ENCODE peak calls at places on chromosomes 7 and 10, in seven cellular contexts. V, X, B, G, A, W and F are unnamed samples.

GRCh38 chr7:52838981-52839411 is 196.4 kb upstream of the POM121L12 start:
- DNase-seq in X (no peak), V (no peak), G (no peak), W (no peak), B (no peak), A (no peak), F (no peak)

GRCh38 chr7:145928937-145929336 is 187.7 kb upstream of the CNTNAP2 start:
- DNase-seq in W (no peak), V (no peak), A (no peak), X (no peak), B (no peak), G (no peak), F (no peak)

GRCh38 chr7:147861058-147861716 is 729.4 kb upstream of the C7orf33 start:
- DNase-seq in A (no peak), B (no peak), X (no peak), G (no peak), W (no peak), V (no peak), F (no peak)

GRCh38 chr7:99034932-99035722 is 108.8 kb downstream of the SMURF1 start:
- DNase-seq in V (no peak), X (no peak), W (no peak), A (no peak), G (no peak), B (no peak), F (no peak)

GRCh38 chr7:31883761-31884164 is 186.4 kb downstream of the PDE1C start:
- DNase-seq in X (no peak), W (no peak), A (no peak), V (no peak), G (no peak), B (no peak), F (no peak)

GRCh38 chr10:97334370-97335175 is at the start of gene FRAT2:
- DNase-seq in X (peak), B (peak), V (peak), W (peak), G (peak), A (peak), F (peak)

GRCh38 chr10:89887406-89887805 is 186.0 kb downstream of the KIF20B start:
- DNase-seq in A (no peak), X (no peak), B (no peak), V (no peak), G (no peak), W (no peak), F (no peak)

GRCh38 chr10:75018233-75018632 is 93.2 kb upstream of the SAMD8 start:
- DNase-seq in G (no peak), B (no peak), X (no peak), V (no peak), A (no peak), W (no peak), F (no peak)

GRCh38 chr10:45418859-45419672 is 45.0 kb downstream of the ALOX5 start:
- DNase-seq in A (peak), X (peak), W (no peak), B (no peak), V (peak), G (no peak), F (peak)

GRCh38 chr7:136441835-136442234 is 426.6 kb upstream of the CHRM2 start:
- DNase-seq in G (no peak), A (no peak), B (no peak), V (no peak), W (no peak), X (no peak), F (no peak)

GRCh38 chr10:22005763-22006162 is 2.2 kb upstream of the DNAJC1 start:
- DNase-seq in W (no peak), G (no peak), B (no peak), A (no peak), V (no peak), X (no peak), F (no peak)

GRCh38 chr7:40757097-40757496 is 622.3 kb downstream of the SUGCT start:
- DNase-seq in A (no peak), B (no peak), G (no peak), V (no peak), W (no peak), X (no peak), F (no peak)

GRCh38 chr7:132249591-132249971 is 326.7 kb downstream of the PLXNA4 start:
- DNase-seq in G (peak), V (peak), A (peak), B (peak), W (no peak), X (peak), F (no peak)

GRCh38 chr7:77415822-77416620 is at the start of gene GSAP:
- DNase-seq in W (no peak), A (peak), B (no peak), X (no peak), V (peak), G (no peak), F (no peak)

GRCh38 chr10:104143829-104144228 is 21.9 kb downstream of the SFR1 start:
- DNase-seq in A (no peak), W (no peak), B (no peak), G (no peak), X (no peak), V (no peak), F (no peak)

GRCh38 chr10:47326306-47326926 is 4.2 kb downstream of the GDF2 start:
- DNase-seq in W (no peak), X (no peak), A (no peak), G (peak), B (no peak), V (no peak), F (no peak)

GRCh38 chr10:28463676-28464395 is 69.1 kb upstream of the WAC start:
- DNase-seq in G (no peak), W (no peak), V (no peak), B (no peak), X (no peak), A (peak), F (no peak)

GRCh38 chr7:29989257-29989995 is at the start of gene SCRN1:
- DNase-seq in W (no peak), G (no peak), A (peak), B (peak), V (peak), X (peak), F (no peak)

GRCh38 chr10:6470894-6471618 is 109.0 kb downstream of the PRKCQ start:
- DNase-seq in W (no peak), G (peak), A (no peak), V (no peak), B (no peak), X (no peak), F (no peak)

GRCh38 chr7:154409703-154410311 is 357.6 kb downstream of the DPP6 start:
- DNase-seq in X (peak), G (peak), B (peak), V (no peak), A (peak), W (no peak), F (no peak)

GRCh38 chr7:115477193-115477651 is 553.3 kb downstream of the TFEC start:
- DNase-seq in V (peak), G (no peak), A (peak), B (peak), W (no peak), X (no peak), F (no peak)

GRCh38 chr7:29975564-29975963 is 14.0 kb downstream of the SCRN1 start:
- DNase-seq in G (no peak), V (no peak), X (no peak), W (no peak), A (no peak), B (no peak), F (no peak)

GRCh38 chr10:49552277-49552676 is 13.4 kb upstream of the ERCC6 start:
- DNase-seq in B (no peak), W (no peak), G (no peak), A (no peak), V (no peak), X (no peak), F (no peak)

GRCh38 chr10:29461042-29461441 is 172.2 kb downstream of the LYZL1 start:
- DNase-seq in V (no peak), A (no peak), B (no peak), X (no peak), G (no peak), W (no peak), F (no peak)

GRCh38 chr10:88466786-88467185 is 116.3 kb downstream of the RNLS start:
- DNase-seq in B (no peak), A (no peak), G (no peak), X (no peak), W (no peak), V (no peak), F (no peak)

GRCh38 chr10:81018898-81019890 is 481.5 kb downstream of the SH2D4B start:
- DNase-seq in B (peak), X (peak), G (peak), A (no peak), V (peak), W (peak), F (no peak)

GRCh38 chr7:100516135-100516812 is 22.7 kb upstream of the AGFG2 start:
- DNase-seq in W (no peak), G (peak), B (no peak), V (no peak), X (peak), A (no peak), F (peak)

GRCh38 chr10:127577376-127577775 is 28.3 kb downstream of the NPS start:
- DNase-seq in B (no peak), V (no peak), A (no peak), W (no peak), X (no peak), G (no peak), F (no peak)

GRCh38 chr7:43513236-43513635 is 69.7 kb upstream of the STK17A start:
- DNase-seq in G (no peak), V (no peak), B (no peak), W (no peak), X (no peak), A (no peak), F (no peak)

GRCh38 chr7:28957064-28957821 is 887 bp downstream of the TRIL start:
- DNase-seq in X (no peak), A (peak), B (no peak), G (no peak), V (peak), W (no peak), F (no peak)

GRCh38 chr7:125390866-125391265 is 461.2 kb upstream of the POT1 start:
- DNase-seq in A (no peak), V (no peak), G (no peak), X (no peak), W (no peak), B (no peak), F (no peak)

GRCh38 chr7:71266912-71267311 is 135.0 kb downstream of the GALNT17 start:
- DNase-seq in A (no peak), W (no peak), X (no peak), B (no peak), V (no peak), G (no peak), F (no peak)

GRCh38 chr10:5582736-5583135 is 58.0 kb downstream of the CALML3 start:
- DNase-seq in G (peak), W (peak), V (no peak), B (no peak), A (no peak), X (no peak), F (no peak)

GRCh38 chr10:100784126-100784525 is 38.7 kb downstream of the PAX2 start:
- DNase-seq in A (no peak), G (no peak), B (no peak), X (no peak), V (no peak), W (no peak), F (no peak)

GRCh38 chr10:109619914-109620313 is 303.4 kb downstream of the XPNPEP1 start:
- DNase-seq in A (no peak), B (no peak), W (no peak), V (no peak), X (no peak), G (no peak), F (no peak)

GRCh38 chr10:109618748-109619147 is 304.6 kb downstream of the XPNPEP1 start:
- DNase-seq in W (no peak), A (no peak), V (no peak), X (no peak), B (no peak), G (no peak), F (no peak)

GRCh38 chr10:109616356-109616755 is 307.0 kb downstream of the XPNPEP1 start:
- DNase-seq in V (no peak), G (no peak), X (no peak), W (no peak), A (no peak), B (no peak), F (no peak)
- TF ChIP-seq SP1 in V (no peak), G (no peak), X (no peak), W (no peak), A (no peak), B (no peak), F (no peak)

DNA sequence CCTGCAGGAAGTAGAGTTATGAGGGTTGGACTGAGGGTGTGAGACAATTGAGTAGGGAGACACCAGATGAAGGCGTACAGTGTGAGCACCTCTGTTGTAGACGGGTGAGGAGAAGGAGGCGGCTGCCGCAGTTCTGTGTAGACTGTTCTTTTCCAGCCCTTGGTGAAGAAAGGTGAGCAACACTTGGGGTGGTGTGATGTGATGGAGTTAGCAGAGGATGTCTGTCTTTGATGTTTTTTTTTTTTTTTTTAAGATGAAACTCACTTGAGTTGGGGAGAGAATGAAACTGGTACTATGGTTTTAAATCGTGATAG is 42.8 kb upstream of the RNF216 start:
- DNase-seq in X (no peak), B (no peak), G (peak), W (no peak), V (no peak), A (no peak), F (no peak)
- TF ChIP-seq SP1 in X (no peak), B (no peak), G (no peak), W (no peak), V (no peak), A (no peak), F (no peak)

GRCh38 chr7:50684702-50685074 is 98.0 kb downstream of the GRB10 start:
- DNase-seq in W (no peak), V (no peak), G (no peak), A (no peak), B (no peak), X (no peak), F (no peak)

GRCh38 chr7:50690541-50691011 is 92.1 kb downstream of the GRB10 start:
- DNase-seq in W (no peak), A (no peak), V (no peak), B (no peak), G (no peak), X (no peak), F (no peak)

GRCh38 chr7:50687096-50687495 is 95.6 kb downstream of the GRB10 start:
- DNase-seq in G (no peak), B (no peak), W (no peak), X (no peak), V (no peak), A (no peak), F (no peak)

GRCh38 chr7:50685445-50686070 is 97.1 kb downstream of the GRB10 start:
- DNase-seq in X (no peak), A (no peak), W (no peak), B (no peak), V (no peak), G (no peak), F (no peak)

DNA sequence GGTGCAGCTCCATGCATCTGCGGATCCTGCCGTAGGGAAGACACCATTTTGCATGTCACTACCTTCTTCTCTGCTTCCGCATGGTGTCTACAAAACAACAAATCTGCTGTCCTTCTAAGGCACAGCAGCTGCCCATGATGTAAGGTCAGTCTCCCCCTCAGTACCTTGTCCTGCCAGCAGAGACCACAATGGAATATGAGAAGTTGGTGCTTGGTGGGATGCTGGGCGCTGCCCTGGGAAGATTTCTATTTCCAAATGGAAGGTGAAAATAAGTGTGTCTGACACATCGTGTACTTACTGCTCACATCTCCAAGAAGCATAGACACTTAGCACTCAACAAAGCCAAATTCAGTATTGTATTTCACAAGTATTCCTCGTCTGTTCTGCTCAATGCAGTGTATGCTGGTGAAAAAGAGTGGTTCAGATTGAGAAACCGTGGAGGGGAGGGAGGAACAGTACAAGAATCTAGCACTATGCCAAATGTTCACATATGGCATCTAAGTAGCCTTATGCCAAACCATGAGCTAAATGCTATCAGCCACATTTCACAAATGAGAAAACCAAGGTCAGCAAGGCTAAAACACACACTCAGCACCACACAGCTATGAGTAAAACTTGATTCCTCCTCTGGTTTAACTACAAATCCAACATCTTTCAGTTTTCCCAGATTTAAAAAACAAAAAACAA is 95.0 kb downstream of the GRB10 start:
- DNase-seq in G (no peak), A (no peak), X (no peak), B (no peak), V (no peak), W (no peak), F (no peak)
- TF ChIP-seq SP1 in G (no peak), A (no peak), X (no peak), B (no peak), V (no peak), W (no peak), F (no peak)

GRCh38 chr7:140674356-140674800 is 1.6 kb downstream of the ADCK2 start:
- DNase-seq in A (no peak), V (no peak), B (no peak), X (no peak), W (no peak), G (no peak), F (no peak)
- TF ChIP-seq SP1 in A (no peak), V (no peak), B (no peak), X (no peak), W (no peak), G (no peak), F (no peak)